ENCODE peak calls at places on chromosomes 11 and 22, in eight cellular contexts. A, W, P, B, U, Q, Y and T are unnamed samples.

GRCh38 chr22:49124588-49124987 is 703.1 kb downstream of the BRD1 start:
- DNase-seq in A (no peak), W (no peak), P (no peak), B (no peak), U (no peak), Q (no peak), Y (no peak), T (no peak)

GRCh38 chr11:15309296-15309695 is 194.6 kb downstream of the INSC start:
- DNase-seq in A (no peak), W (no peak), P (no peak), B (no peak), U (peak), Q (no peak), Y (no peak), T (no peak)

GRCh38 chr22:39098026-39098425 is 982 bp downstream of the APOBEC3H start:
- DNase-seq in A (no peak), W (no peak), P (no peak), B (no peak), U (no peak), Q (no peak), Y (no peak), T (no peak)

GRCh38 chr22:22595001-22595835 is 36.2 kb upstream of the PRAME start:
- DNase-seq in A (no peak), W (no peak), P (no peak), B (peak), U (no peak), Q (no peak), Y (no peak), T (no peak)

GRCh38 chr11:100849009-100849913 is 162.2 kb downstream of the ARHGAP42 start:
- DNase-seq in A (no peak), W (no peak), P (no peak), B (no peak), U (peak), Q (no peak), Y (no peak), T (no peak)

GRCh38 chr11:117662870-117663269 is 134.1 kb downstream of the DSCAML1 start:
- DNase-seq in A (no peak), W (no peak), P (no peak), B (no peak), U (no peak), Q (no peak), Y (peak), T (no peak)

GRCh38 chr11:27875480-27876208 is 175.4 kb upstream of the BDNF start:
- DNase-seq in A (no peak), W (no peak), P (no peak), B (no peak), U (no peak), Q (no peak), Y (no peak), T (no peak)

GRCh38 chr22:35544189-35544588 is 3.6 kb downstream of the RASD2 start:
- DNase-seq in A (no peak), W (no peak), P (no peak), B (no peak), U (no peak), Q (no peak), Y (no peak), T (no peak)

GRCh38 chr11:3155691-3156258 is 9.3 kb downstream of the OSBPL5 start:
- DNase-seq in A (no peak), W (peak), P (peak), B (no peak), U (peak), Q (peak), Y (peak), T (peak)

DNA sequence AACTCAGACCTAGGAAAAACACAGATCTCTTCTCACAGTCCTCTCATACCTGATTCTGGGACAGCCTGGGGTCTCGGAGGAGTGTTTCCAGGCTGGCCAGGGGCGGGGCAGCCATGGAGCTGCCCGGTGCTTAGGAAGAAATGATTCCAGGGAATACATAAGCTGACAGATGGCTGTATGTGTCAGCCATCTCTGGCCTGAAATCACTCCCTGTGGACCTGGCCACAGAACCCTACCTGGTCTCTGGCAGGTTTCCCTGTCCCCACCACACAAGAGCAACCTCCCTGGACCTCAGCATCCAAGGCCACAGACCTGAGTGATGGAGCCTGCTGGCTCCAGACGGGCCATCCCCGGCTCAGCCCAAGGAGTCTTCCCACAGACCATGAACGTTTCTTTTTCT is 10.0 kb downstream of the GGA1 start:
- DNase-seq in A (no peak), W (no peak), P (no peak), B (no peak), U (no peak), Q (no peak), Y (no peak), T (no peak)
- TF ChIP-seq CTCF in A (no peak), W (no peak), P (no peak), B (no peak), U (no peak), Q (no peak), Y (no peak), T (no peak)

GRCh38 chr22:42138122-42138770 is 7.6 kb upstream of the CYP2D6 start:
- DNase-seq in A (no peak), W (no peak), P (no peak), B (no peak), U (no peak), Q (peak), Y (peak), T (no peak)

GRCh38 chr22:42145175-42145574 is 14.6 kb upstream of the CYP2D6 start:
- DNase-seq in A (no peak), W (no peak), P (no peak), B (no peak), U (no peak), Q (no peak), Y (no peak), T (peak)

GRCh38 chr22:42138972-42139371 is 8.4 kb upstream of the CYP2D6 start:
- DNase-seq in A (no peak), W (no peak), P (no peak), B (no peak), U (no peak), Q (no peak), Y (no peak), T (no peak)

DNA sequence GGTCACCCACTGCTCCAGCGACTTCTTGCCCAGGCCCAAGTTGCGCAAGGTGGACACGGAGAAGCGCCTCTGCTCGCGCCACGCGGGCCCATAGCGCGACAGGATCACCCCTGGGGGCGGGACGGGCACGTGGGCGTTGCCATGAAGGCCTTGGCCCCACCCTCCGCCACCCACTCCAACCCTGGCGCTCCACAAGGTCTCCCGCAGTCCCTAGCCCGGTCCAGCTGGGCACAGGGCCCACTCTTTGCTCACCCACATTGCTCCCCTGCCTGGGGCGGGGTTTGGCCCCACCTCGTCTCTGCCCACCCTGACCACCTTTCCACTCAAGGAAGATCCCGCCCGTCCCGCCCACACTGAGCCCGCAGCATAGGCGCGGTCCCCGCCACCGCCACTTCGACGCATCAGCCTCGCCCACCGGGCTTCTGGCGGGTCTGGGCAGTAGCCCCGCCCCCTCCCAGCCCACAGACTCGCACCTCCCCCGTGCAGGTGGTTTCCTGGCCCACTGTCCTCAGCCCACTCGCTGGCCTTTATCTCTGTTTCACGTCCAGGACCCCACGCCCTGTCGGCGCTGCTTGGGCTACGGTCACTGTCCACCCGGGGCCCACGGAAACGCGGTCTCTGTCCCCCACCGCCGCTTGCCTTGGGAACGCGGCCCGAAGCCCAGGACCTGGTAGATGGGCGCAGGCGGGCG is 12.3 kb upstream of the CYP2D6 start:
- DNase-seq in A (no peak), W (no peak), P (no peak), B (no peak), U (no peak), Q (no peak), Y (peak), T (peak)
- H3K27ac ChIP-seq in A (no peak), W (no peak), P (no peak), B (no peak), U (no peak), Q (no peak), Y (no peak), T (peak)

GRCh38 chr11:9693801-9694553 is 30.1 kb downstream of the SWAP70 start:
- DNase-seq in A (no peak), W (no peak), P (no peak), B (no peak), U (no peak), Q (no peak), Y (no peak), T (no peak)
- TF ChIP-seq CTCF in A (no peak), W (no peak), P (no peak), B (no peak), U (no peak), Q (no peak), Y (no peak), T (no peak)

DNA sequence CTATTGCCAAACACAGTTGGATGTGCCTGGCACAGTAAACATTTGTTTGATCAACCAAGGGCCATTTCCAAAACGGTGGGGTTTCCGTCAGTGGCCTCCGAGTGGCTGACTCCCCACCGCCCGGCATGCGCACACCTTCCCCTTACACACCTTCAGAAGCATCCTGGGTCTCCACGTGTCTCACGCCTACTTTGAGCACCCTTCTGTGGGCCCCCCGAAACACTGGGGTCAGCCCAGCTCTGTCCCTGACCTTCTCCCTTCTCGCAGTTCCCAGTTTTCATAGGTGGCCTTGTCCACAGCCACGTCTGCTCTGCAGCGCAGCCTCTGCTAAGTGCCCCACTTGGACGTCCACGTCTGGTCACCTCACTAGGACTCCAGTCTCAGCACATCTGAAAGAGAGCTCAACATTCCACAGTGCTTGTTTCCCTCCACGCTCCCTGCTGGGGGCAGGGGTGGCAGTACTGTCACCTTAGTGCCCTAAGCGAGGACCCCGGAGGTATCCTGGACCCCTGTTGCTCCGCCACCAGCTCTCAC is 13.2 kb upstream of the SHANK2 start:
- DNase-seq in A (peak), W (no peak), P (no peak), B (peak), U (no peak), Q (peak), Y (no peak), T (no peak)
- H3K27ac ChIP-seq in A (no peak), W (no peak), P (no peak), B (no peak), U (no peak), Q (no peak), Y (no peak), T (no peak)

GRCh38 chr11:93016595-93016994 is 47.1 kb downstream of the MTNR1B start:
- DNase-seq in A (no peak), W (no peak), P (no peak), B (no peak), U (no peak), Q (no peak), Y (no peak), T (no peak)

GRCh38 chr11:93017821-93018690 is 48.6 kb downstream of the MTNR1B start:
- DNase-seq in A (no peak), W (no peak), P (no peak), B (no peak), U (peak), Q (no peak), Y (no peak), T (peak)

GRCh38 chr11:93013646-93014045 is 44.2 kb downstream of the MTNR1B start:
- DNase-seq in A (no peak), W (no peak), P (no peak), B (no peak), U (no peak), Q (no peak), Y (no peak), T (no peak)
- TF ChIP-seq CTCF in A (no peak), W (no peak), P (no peak), B (no peak), U (no peak), Q (no peak), Y (no peak), T (no peak)

GRCh38 chr22:30064172-30064571 is 16.1 kb upstream of the HORMAD2 start:
- DNase-seq in A (no peak), W (no peak), P (no peak), B (no peak), U (no peak), Q (no peak), Y (no peak), T (no peak)

GRCh38 chr22:30062256-30062655 is 18.0 kb upstream of the HORMAD2 start:
- DNase-seq in A (no peak), W (no peak), P (no peak), B (no peak), U (no peak), Q (no peak), Y (no peak), T (no peak)

GRCh38 chr22:30057375-30057774 is 22.9 kb upstream of the HORMAD2 start:
- DNase-seq in A (no peak), W (no peak), P (no peak), B (no peak), U (no peak), Q (no peak), Y (no peak), T (no peak)

DNA sequence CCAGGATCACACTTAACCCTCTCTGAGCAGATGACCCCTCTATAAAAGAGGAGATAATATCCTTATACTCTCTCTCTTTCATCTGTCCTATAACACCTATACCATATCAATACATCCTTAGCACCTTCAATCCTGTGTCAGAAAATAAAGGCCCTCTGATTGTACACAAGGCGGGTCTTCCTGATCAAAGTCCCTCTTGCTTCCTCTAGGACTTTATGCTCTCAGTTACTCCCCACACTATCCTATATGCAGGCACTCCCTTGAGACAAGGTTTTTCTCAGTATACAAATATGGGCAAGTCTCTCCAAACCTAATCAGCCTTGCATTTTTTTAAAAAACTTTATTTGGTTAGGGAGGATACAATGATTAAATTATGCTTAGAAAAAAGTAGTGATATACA is 17.3 kb upstream of the HORMAD2 start:
- DNase-seq in A (no peak), W (no peak), P (no peak), B (no peak), U (no peak), Q (no peak), Y (no peak), T (no peak)
- H3K27ac ChIP-seq in A (no peak), W (no peak), P (no peak), B (no peak), U (no peak), Q (no peak), Y (no peak), T (no peak)

GRCh38 chr11:103671143-103671651 is 365.2 kb upstream of the DDI1 start:
- DNase-seq in A (no peak), W (no peak), P (no peak), B (no peak), U (no peak), Q (no peak), Y (no peak), T (no peak)
- TF ChIP-seq CTCF in A (no peak), W (no peak), P (no peak), B (no peak), U (no peak), Q (no peak), Y (no peak), T (no peak)